ENCODE peak calls at places on chromosomes 2 and 18, in ten cellular contexts. V is right atrium auricular region; S is Calu3; M is H9; Z is HEK293T; U is brain pericyte; G is left cardiac atrium; P is stimulated activated CD4-positive, alpha-beta T cell treated with anti-CD3 and anti-CD28 coated beads, TNF-alpha, amount 100 ng/mL, for 1 hour; I is GM23248; K is foreskin fibroblast. A is an unnamed sample.

GRCh38 chr18:75218064-75218463 is 7.5 kb downstream of the TSHZ1 start:
- DNase-seq in V (no peak), S (no peak), M (no peak), Z (no peak), U (no peak), G (no peak), P (no peak), I (no peak), K (no peak), A (no peak)

GRCh38 chr2:100200985-100201384 is 58.6 kb upstream of the AFF3 start:
- DNase-seq in V (no peak), S (no peak), M (no peak), Z (no peak), U (no peak), G (no peak), P (no peak), I (peak; percentile 35), K (peak; percentile 9), A (no peak)

GRCh38 chr2:240055177-240055917 is 2.0 kb upstream of the OR6B3 start:
- DNase-seq in V (no peak), S (no peak), M (no peak), Z (no peak), U (no peak), G (no peak), P (no peak), I (no peak), K (no peak), A (no peak)

GRCh38 chr2:173947131-173947530 is 18.0 kb downstream of the SP3 start:
- DNase-seq in V (no peak), S (no peak), M (no peak), Z (no peak), U (no peak), G (no peak), P (no peak), I (no peak), K (no peak), A (no peak)

GRCh38 chr2:186697536-186697935 is 3.7 kb downstream of the FAM171B start:
- DNase-seq in V (no peak), S (no peak), M (no peak), Z (no peak), U (no peak), G (no peak), P (no peak), I (peak; percentile 57), K (no peak), A (no peak)

GRCh38 chr2:104118889-104119288 is 735.0 kb upstream of the POU3F3 start:
- DNase-seq in V (no peak), S (no peak), M (no peak), Z (no peak), U (no peak), G (no peak), P (no peak), I (no peak), K (no peak), A (no peak)

GRCh38 chr18:41073372-41073954 is 881.6 kb upstream of the PIK3C3 start:
- DNase-seq in V (no peak), S (no peak), M (no peak), Z (no peak), U (no peak), G (no peak), P (no peak), I (peak; percentile 54), K (peak; percentile 38), A (no peak)

GRCh38 chr18:39051013-39051412 is 1485.4 kb upstream of the CELF4 start:
- DNase-seq in V (no peak), S (no peak), M (no peak), Z (no peak), U (no peak), G (no peak), P (no peak), I (no peak), K (no peak), A (no peak)

GRCh38 chr2:171016125-171016524 is 87.1 kb downstream of the GORASP2 start:
- DNase-seq in V (no peak), S (no peak), M (no peak), Z (no peak), U (no peak), G (no peak), P (no peak), I (no peak), K (no peak), A (no peak)

GRCh38 chr18:79770826-79771225 is 26.9 kb upstream of the KCNG2 start:
- DNase-seq in V (no peak), S (no peak), M (no peak), Z (no peak), U (no peak), G (no peak), P (no peak), I (no peak), K (no peak), A (no peak)

GRCh38 chr2:79952561-79952960 is 352.0 kb downstream of the LRRTM1 start:
- DNase-seq in V (no peak), S (no peak), M (no peak), Z (no peak), U (no peak), G (no peak), P (no peak), I (no peak), K (no peak), A (no peak)

GRCh38 chr2:217713395-217714267 is 289.2 kb downstream of the TNS1 start:
- DNase-seq in V (peak; percentile 85), S (peak; percentile 92), M (peak; percentile 84), Z (peak; percentile 83), U (peak; percentile 22), G (peak; percentile 76), P (peak; percentile 41), I (peak; percentile 81), K (peak; percentile 47), A (peak; percentile 65)

GRCh38 chr2:149597050-149598013 is 9.8 kb upstream of the MMADHC start:
- DNase-seq in V (no peak), S (peak; percentile 66), M (peak; percentile 59), Z (peak; percentile 69), U (peak; percentile 44), G (no peak), P (peak; percentile 24), I (peak; percentile 92), K (peak; percentile 92), A (peak; percentile 83)

GRCh38 chr2:176554107-176555048 is 285.1 kb downstream of the MTX2 start:
- DNase-seq in V (peak; percentile 59), S (peak; percentile 49), M (peak; percentile 39), Z (peak; percentile 65), U (peak; percentile 21), G (peak; percentile 28), P (no peak), I (peak; percentile 79), K (peak; percentile 31), A (peak; percentile 69)

GRCh38 chr18:36672437-36673344 is 156.1 kb downstream of the TPGS2 start:
- DNase-seq in V (no peak), S (peak; percentile 11), M (no peak), Z (peak; percentile 60), U (no peak), G (no peak), P (no peak), I (peak; percentile 73), K (peak; percentile 42), A (peak; percentile 31)

GRCh38 chr2:54081574-54081973 is 33.8 kb upstream of the ACYP2 start:
- DNase-seq in V (no peak), S (no peak), M (no peak), Z (no peak), U (no peak), G (no peak), P (no peak), I (no peak), K (no peak), A (no peak)

GRCh38 chr2:212392544-212392943 is 146.1 kb downstream of the ERBB4 start:
- DNase-seq in V (no peak), S (no peak), M (no peak), Z (no peak), U (no peak), G (no peak), P (no peak), I (peak; percentile 20), K (no peak), A (no peak)

GRCh38 chr2:39636306-39636705 is 29.4 kb upstream of the TMEM178A start:
- DNase-seq in V (no peak), S (no peak), M (no peak), Z (no peak), U (no peak), G (no peak), P (no peak), I (no peak), K (no peak), A (no peak)

GRCh38 chr18:32550958-32551357 is 80.3 kb upstream of the GAREM1 start:
- DNase-seq in V (no peak), S (no peak), M (peak; percentile 66), Z (peak; percentile 39), U (no peak), G (no peak), P (no peak), I (no peak), K (no peak), A (no peak)

GRCh38 chr2:108917078-108917440 is 72.0 kb downstream of the EDAR start:
- DNase-seq in V (peak; percentile 55), S (no peak), M (peak; percentile 14), Z (no peak), U (no peak), G (no peak), P (no peak), I (peak; percentile 61), K (peak; percentile 4), A (no peak)

GRCh38 chr2:83650156-83650555 is 808.9 kb downstream of the SUCLG1 start:
- DNase-seq in V (no peak), S (no peak), M (no peak), Z (no peak), U (no peak), G (no peak), P (no peak), I (peak; percentile 22), K (no peak), A (no peak)

GRCh38 chr2:100610381-100610831 is 47.6 kb downstream of the PDCL3 start:
- DNase-seq in V (peak; percentile 81), S (peak; percentile 86), M (peak; percentile 71), Z (peak; percentile 75), U (no peak), G (peak; percentile 75), P (peak; percentile 65), I (peak; percentile 80), K (peak; percentile 53), A (peak; percentile 81)

GRCh38 chr2:16493788-16494187 is 171.8 kb downstream of the CYRIA start:
- DNase-seq in V (no peak), S (no peak), M (no peak), Z (no peak), U (no peak), G (no peak), P (no peak), I (no peak), K (no peak), A (no peak)

GRCh38 chr18:12659904-12660605 is 2.1 kb upstream of the SPIRE1 start:
- DNase-seq in V (no peak), S (peak; percentile 71), M (no peak), Z (peak; percentile 39), U (no peak), G (no peak), P (no peak), I (peak; percentile 75), K (peak; percentile 67), A (peak; percentile 31)

GRCh38 chr2:179825494-179825893 is 35.9 kb downstream of the ZNF385B start:
- DNase-seq in V (no peak), S (no peak), M (no peak), Z (no peak), U (no peak), G (no peak), P (no peak), I (no peak), K (no peak), A (no peak)